ENCODE peak calls at places on chromosomes 16 and 17, in ten cellular contexts. D is HepG2, I is esophagus squamous epithelium, K is AG10803, F is A549, N is foreskin fibroblast, H is breast epithelium, X is aorta, O is left lung, Y is iPS DF 6.9. B is an unnamed sample.

GRCh38 chr17:39671651-39672521 is 3.6 kb downstream of the PNMT start:
- DNase-seq in N (peak), F (peak), K (no peak), O (peak), Y (peak), H (no peak), X (no peak), I (no peak), D (peak), B (peak)

GRCh38 chr16:15486661-15487060 is 52.3 kb downstream of the BMERB1 start:
- DNase-seq in Y (no peak), K (no peak), F (no peak), O (no peak), H (no peak), N (no peak), X (no peak), I (no peak), D (no peak), B (no peak)

GRCh38 chr17:81030726-81031570 is 4.0 kb upstream of the BAIAP2 start:
- DNase-seq in O (peak), H (no peak), D (peak), X (peak), I (no peak), N (no peak), F (no peak), K (no peak), Y (no peak), B (no peak)

GRCh38 chr17:74938194-74938950 is 2.7 kb downstream of the OTOP3 start:
- DNase-seq in F (no peak), Y (no peak), X (no peak), I (no peak), D (no peak), H (no peak), O (no peak), N (no peak), K (no peak), B (no peak)

GRCh38 chr16:86941731-86942468 is 363.6 kb downstream of the FOXL1 start:
- DNase-seq in Y (no peak), H (no peak), K (no peak), D (no peak), O (no peak), N (no peak), F (no peak), I (no peak), X (peak), B (no peak)

GRCh38 chr16:24180451-24180850 is 75.7 kb upstream of the CACNG3 start:
- DNase-seq in K (no peak), I (no peak), N (no peak), F (no peak), D (no peak), Y (no peak), X (no peak), O (no peak), H (no peak), B (no peak)

GRCh38 chr17:44794699-44795413 is 35.2 kb downstream of the GJC1 start:
- DNase-seq in F (peak), I (no peak), X (no peak), N (peak), O (no peak), K (peak), H (no peak), Y (no peak), D (no peak), B (peak)

GRCh38 chr16:27463741-27464662 is 62.0 kb downstream of the IL21R start:
- DNase-seq in O (no peak), Y (no peak), H (no peak), F (no peak), D (no peak), K (no peak), X (no peak), N (no peak), I (no peak), B (no peak)

GRCh38 chr16:64893386-64893785 is 228.5 kb downstream of the CDH11 start:
- DNase-seq in Y (no peak), F (no peak), K (peak), H (no peak), O (no peak), D (no peak), I (no peak), X (no peak), N (no peak), B (no peak)

GRCh38 chr17:68972119-68972704 is 17.0 kb upstream of the ABCA8 start:
- DNase-seq in X (no peak), D (peak), N (peak), K (peak), Y (no peak), O (no peak), I (no peak), H (no peak), F (peak), B (peak)

GRCh38 chr16:54287018-54287757 is 601 bp upstream of the IRX3 start:
- DNase-seq in Y (no peak), X (peak), K (peak), I (no peak), D (no peak), H (peak), N (no peak), O (peak), F (no peak), B (no peak)

GRCh38 chr16:14050297-14051027 is 20.7 kb upstream of the MRTFB start:
- DNase-seq in K (no peak), H (no peak), I (no peak), D (no peak), Y (peak), O (no peak), X (no peak), F (peak), N (no peak), B (peak)

GRCh38 chr17:73498854-73499597 is 145.2 kb downstream of the SDK2 start:
- DNase-seq in Y (no peak), K (no peak), O (peak), D (no peak), N (no peak), X (no peak), I (no peak), H (no peak), F (no peak), B (no peak)

GRCh38 chr17:40782450-40782849 is at the start of gene KRT27:
- DNase-seq in F (no peak), Y (no peak), O (no peak), N (no peak), X (no peak), I (no peak), D (no peak), H (no peak), K (no peak), B (no peak)

GRCh38 chr17:28925912-28926365 is 23.1 kb upstream of the DHRS13 start:
- DNase-seq in N (peak), Y (no peak), D (no peak), X (no peak), F (no peak), I (no peak), O (no peak), K (peak), H (no peak), B (peak)

GRCh38 chr16:11129378-11129781 is 126.6 kb downstream of the SOCS1 start:
- DNase-seq in H (no peak), O (no peak), K (peak), D (no peak), Y (no peak), N (no peak), X (no peak), F (no peak), I (no peak), B (no peak)

GRCh38 chr17:73652886-73653480 is 8.7 kb upstream of the SDK2 start:
- DNase-seq in F (no peak), D (no peak), N (no peak), H (no peak), K (no peak), Y (no peak), X (no peak), I (no peak), O (no peak), B (no peak)

GRCh38 chr17:80426671-80427326 is 11.8 kb downstream of the ENDOV start:
- DNase-seq in X (peak), Y (peak), K (peak), N (peak), I (no peak), H (peak), F (peak), O (peak), D (peak), B (peak)

GRCh38 chr17:66988069-66988798 is 23.7 kb downstream of the CACNG4 start:
- DNase-seq in K (no peak), Y (no peak), N (no peak), I (no peak), D (no peak), F (no peak), X (no peak), H (no peak), O (no peak), B (peak)

GRCh38 chr17:28446716-28447395 is 26.6 kb upstream of the SLC13A2 start:
- DNase-seq in I (no peak), N (no peak), H (no peak), O (no peak), D (no peak), F (no peak), X (no peak), Y (no peak), K (no peak), B (no peak)

GRCh38 chr17:67891481-67892119 is 66.3 kb downstream of the BPTF start:
- DNase-seq in Y (no peak), O (no peak), X (no peak), F (peak), N (peak), I (no peak), K (peak), D (no peak), H (no peak), B (peak)

GRCh38 chr16:56673916-56674315 is 4.3 kb downstream of the MT1H start:
- DNase-seq in F (no peak), N (no peak), H (no peak), I (no peak), K (no peak), Y (no peak), D (peak), O (no peak), X (no peak), B (peak)

GRCh38 chr16:71537643-71538042 is 11.4 kb downstream of the CHST4 start:
- DNase-seq in N (peak), I (no peak), Y (no peak), O (no peak), D (peak), F (peak), H (no peak), K (peak), X (no peak), B (peak)

GRCh38 chr17:78736526-78737079 is 45.5 kb downstream of the CYTH1 start:
- DNase-seq in Y (no peak), N (no peak), X (peak), D (no peak), I (no peak), K (no peak), O (peak), F (peak), H (peak), B (no peak)

GRCh38 chr17:1241904-1242303 is 28.3 kb upstream of the BHLHA9 start:
- DNase-seq in K (peak), F (no peak), X (no peak), Y (no peak), H (no peak), N (peak), D (no peak), O (no peak), I (no peak), B (peak)

GRCh38 chr17:83189673-83190385 is 110.4 kb downstream of the METRNL start:
- DNase-seq in X (peak), N (peak), I (no peak), O (peak), F (no peak), Y (no peak), H (peak), D (peak), K (peak), B (peak)

GRCh38 chr16:57413733-57414132 is 9.2 kb downstream of the CCL17 start:
- DNase-seq in H (no peak), N (no peak), F (no peak), D (no peak), O (no peak), Y (no peak), I (no peak), K (no peak), X (no peak), B (no peak)

GRCh38 chr16:87713469-87714229 is 52.1 kb downstream of the KLHDC4 start:
- DNase-seq in K (no peak), I (no peak), N (no peak), O (peak), Y (no peak), X (no peak), D (no peak), F (no peak), H (no peak), B (no peak)

DNA sequence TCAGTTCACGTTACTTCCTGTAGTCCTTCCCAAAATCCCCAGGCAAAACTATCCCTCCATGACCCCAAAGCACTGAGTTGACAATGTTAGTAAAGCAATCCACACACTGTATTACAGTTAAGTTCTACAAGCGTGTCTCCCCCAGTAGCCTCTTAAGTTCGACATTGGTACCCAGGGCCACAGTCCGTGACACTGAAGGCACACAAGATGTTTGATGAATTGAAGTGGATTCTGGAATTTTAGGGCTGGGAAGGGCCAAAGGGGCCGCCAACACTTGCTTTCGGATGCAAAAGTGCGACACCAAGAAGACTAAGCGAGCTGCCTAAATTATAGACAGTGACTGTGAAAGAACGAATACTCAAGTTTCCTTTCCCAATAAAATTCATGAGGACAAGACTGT is 1.5 kb downstream of the VPS35 start:
- DNase-seq in F (no peak), H (no peak), O (no peak), I (no peak), Y (no peak), X (no peak), K (no peak), D (no peak), N (no peak), B (no peak)
- H3K4me3 ChIP-seq in F (peak), H (peak), O (peak), I (peak), Y (no peak), X (no peak), K (peak), D (peak), N (peak), B (peak)

DNA sequence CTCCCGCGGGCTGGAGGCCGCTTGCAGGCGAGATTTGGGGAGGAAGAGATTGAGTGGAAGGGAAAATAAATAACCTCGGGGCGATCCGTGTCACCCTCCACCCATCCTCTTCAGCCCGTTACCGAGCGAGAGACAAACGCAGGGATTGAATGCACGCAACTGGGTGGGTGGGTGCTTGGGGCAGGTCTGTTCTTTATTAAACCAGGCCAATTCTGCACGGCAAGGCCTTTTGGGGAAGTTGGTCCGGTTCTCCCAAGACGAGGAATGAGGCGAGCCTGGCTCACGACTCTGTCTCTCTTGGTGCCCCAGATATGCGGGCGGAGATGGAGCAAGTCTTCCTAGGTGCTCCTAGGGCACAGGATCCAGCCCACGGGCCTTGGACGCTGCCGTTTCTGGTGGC is 396 bp upstream of the HOXB7 start:
- DNase-seq in I (no peak), Y (no peak), F (peak), H (no peak), X (no peak), K (no peak), O (no peak), N (no peak), D (no peak), B (no peak)
- H3K4me3 ChIP-seq in I (peak), Y (no peak), F (peak), H (peak), X (peak), K (peak), O (peak), N (peak), D (no peak), B (no peak)

GRCh38 chr16:2196162-2196980 is at the start of gene CASKIN1:
- DNase-seq in Y (no peak), F (no peak), N (no peak), H (no peak), X (no peak), D (no peak), I (no peak), K (no peak), O (no peak), B (peak)
- H3K4me3 ChIP-seq in Y (peak), F (peak), N (no peak), H (peak), X (peak), D (peak), I (peak), K (peak), O (peak), B (peak)

GRCh38 chr16:68264128-68265077 is at the start of gene SLC7A6:
- DNase-seq in Y (no peak), X (peak), O (peak), F (peak), N (peak), H (peak), K (peak), D (peak), I (no peak), B (peak)

GRCh38 chr16:68269793-68270192 is 5.5 kb downstream of the SLC7A6 start:
- DNase-seq in Y (no peak), O (no peak), X (no peak), D (no peak), K (no peak), H (no peak), F (no peak), N (no peak), I (no peak), B (no peak)

GRCh38 chr16:68270353-68270752 is 6.0 kb downstream of the SLC7A6 start:
- DNase-seq in H (no peak), K (no peak), F (no peak), N (no peak), X (no peak), D (no peak), O (no peak), I (no peak), Y (no peak), B (no peak)

GRCh38 chr16:68265078-68265925 is 976 bp downstream of the SLC7A6 start:
- DNase-seq in H (no peak), F (peak), I (no peak), K (peak), Y (no peak), O (peak), X (peak), N (peak), D (peak), B (peak)

DNA sequence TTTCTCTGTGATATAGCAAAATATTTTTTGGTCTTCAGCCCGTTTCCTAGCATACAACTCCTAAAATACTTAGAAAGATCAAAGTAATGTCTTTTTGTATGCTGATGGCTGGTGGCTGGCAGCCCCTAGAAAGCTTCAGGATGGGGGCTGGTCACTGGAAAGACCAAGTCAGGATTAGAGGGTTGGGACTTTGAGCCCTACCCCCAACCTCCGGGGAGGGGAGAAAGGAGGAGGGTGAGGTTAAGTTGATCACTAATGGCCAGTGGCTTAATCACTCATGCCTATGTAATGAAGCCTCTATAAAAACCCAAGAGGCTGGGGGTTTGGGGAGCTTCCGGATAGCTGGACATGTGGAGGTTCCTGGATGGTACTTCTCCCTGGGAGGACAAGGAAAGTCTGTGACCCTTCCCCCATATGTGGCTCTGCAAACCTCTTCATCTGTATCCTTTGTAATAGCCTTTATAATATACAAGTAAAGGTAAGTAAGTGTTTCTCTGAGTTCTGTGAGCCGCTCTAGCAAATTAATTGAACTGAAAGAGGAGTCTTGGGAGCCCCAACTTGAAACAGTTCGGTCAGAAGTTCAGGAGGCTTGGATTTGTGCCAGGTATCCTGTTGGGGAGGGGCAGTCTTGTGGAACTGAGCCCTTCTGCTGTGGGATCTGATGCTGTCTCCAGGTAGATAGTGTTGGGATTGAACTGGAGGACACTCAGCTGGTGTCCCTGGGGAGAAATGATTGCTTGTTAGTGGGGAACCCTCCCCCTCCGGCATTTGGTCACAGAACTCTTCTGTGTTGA is 3.5 kb downstream of the SLC7A6 start:
- DNase-seq in D (peak), K (no peak), I (no peak), Y (no peak), N (no peak), H (no peak), X (no peak), O (no peak), F (no peak), B (peak)
- H3K4me3 ChIP-seq in D (peak), K (no peak), I (no peak), Y (no peak), N (no peak), H (no peak), X (no peak), O (no peak), F (no peak), B (no peak)

GRCh38 chr17:17628388-17629008 is 37.0 kb upstream of the PEMT start:
- DNase-seq in K (no peak), H (no peak), F (no peak), N (no peak), D (no peak), I (no peak), X (no peak), Y (no peak), O (no peak), B (no peak)
- H3K4me3 ChIP-seq in K (no peak), H (peak), F (no peak), N (peak), D (no peak), I (no peak), X (no peak), Y (no peak), O (peak), B (no peak)

GRCh38 chr17:45867702-45868101 is 23.0 kb downstream of the SPPL2C start:
- DNase-seq in H (no peak), N (no peak), Y (no peak), K (no peak), D (peak), I (no peak), O (no peak), X (no peak), F (no peak), B (peak)

GRCh38 chr17:45868276-45868675 is 23.6 kb downstream of the SPPL2C start:
- DNase-seq in Y (no peak), O (no peak), F (no peak), D (no peak), X (no peak), N (no peak), H (no peak), I (no peak), K (peak), B (no peak)

GRCh38 chr17:45869676-45870341 is 24.5 kb upstream of the MAPT start:
- DNase-seq in F (no peak), O (no peak), N (no peak), D (no peak), X (no peak), K (no peak), I (no peak), Y (no peak), H (no peak), B (peak)

GRCh38 chr17:45871718-45872117 is 22.6 kb upstream of the MAPT start:
- DNase-seq in H (no peak), N (no peak), D (no peak), Y (no peak), O (no peak), F (no peak), K (no peak), I (no peak), X (no peak), B (no peak)

DNA sequence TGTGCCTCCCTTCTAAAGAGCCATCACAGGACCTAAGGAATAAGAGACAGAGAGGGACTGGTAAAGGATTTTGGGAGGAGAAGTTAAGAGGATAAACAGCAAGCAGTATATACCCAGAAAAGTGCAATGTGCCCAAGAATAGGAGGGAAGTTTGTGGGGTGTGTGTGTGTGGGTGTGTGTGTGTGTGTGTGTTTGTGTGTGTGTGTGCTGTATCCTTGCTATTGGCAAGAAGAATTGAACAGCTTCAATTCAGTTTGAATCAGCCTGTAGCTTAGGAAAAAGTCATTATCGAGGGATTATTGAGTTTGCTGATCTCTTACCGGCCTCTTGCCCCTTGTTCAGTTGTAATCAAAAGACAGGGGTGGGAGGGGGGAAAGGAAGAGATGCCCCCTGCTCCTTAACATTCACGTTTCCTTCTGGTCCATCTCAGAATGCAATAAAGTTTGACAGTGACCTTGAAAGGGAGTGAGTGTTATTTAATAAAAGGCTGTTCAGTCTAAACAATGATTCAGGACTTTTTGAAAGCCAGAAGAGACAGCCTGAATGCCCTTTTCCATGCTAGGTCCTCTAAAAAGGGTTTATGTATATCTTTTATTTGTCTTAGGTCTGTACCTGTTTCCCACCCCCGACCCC is 23.9 kb upstream of the MAPT start:
- DNase-seq in I (no peak), X (no peak), F (no peak), Y (no peak), H (no peak), D (no peak), O (no peak), K (no peak), N (no peak), B (no peak)
- H3K4me3 ChIP-seq in I (no peak), X (no peak), F (no peak), Y (no peak), H (no peak), D (no peak), O (no peak), K (no peak), N (no peak), B (no peak)

GRCh38 chr16:81821422-81822128 is 42.5 kb downstream of the PLCG2 start:
- DNase-seq in F (no peak), I (no peak), Y (no peak), H (no peak), K (no peak), X (no peak), D (no peak), N (no peak), O (no peak), B (peak)
- H3K4me3 ChIP-seq in F (no peak), I (no peak), Y (no peak), H (no peak), K (no peak), X (no peak), D (no peak), N (no peak), O (no peak), B (no peak)

B was measured in choroid plexus epithelial cell.